ENCODE peak calls at places on chromosomes 2 and 18, in eight cellular contexts. K is NCI-H2171; I is ELR; Y is glutamatergic neuron; F is NCI-H774; Z is NCI-H1092; J is non-pigmented ciliary epithelial cell; Q is activated naive CD8-positive, alpha-beta T cell treated with anti-CD3 and anti-CD28 coated beads, Interleukin-2, amount 50 U/mL, for 24 hours. U is an unnamed sample.

GRCh38 chr2:120204022-120204405 is 19.2 kb downstream of the TMEM185B start:
- DNase-seq in Y (no peak), K (no peak), J (no peak), I (peak), F (no peak), Q (no peak), Z (no peak), U (no peak)

GRCh38 chr2:240584486-240585031 is 2.0 kb upstream of the CAPN10 start:
- DNase-seq in F (no peak), Q (no peak), K (peak), Z (no peak), J (no peak), I (peak), Y (peak), U (no peak)

GRCh38 chr2:176432439-176432838 is 163.2 kb downstream of the MTX2 start:
- DNase-seq in F (no peak), I (peak), Y (no peak), J (no peak), Q (no peak), K (no peak), Z (no peak), U (no peak)

GRCh38 chr2:128160616-128161275 is 69.7 kb downstream of the UGGT1 start:
- DNase-seq in Q (no peak), F (no peak), Z (no peak), Y (no peak), I (no peak), K (no peak), J (no peak), U (no peak)

GRCh38 chr2:177275671-177276070 is 11.1 kb upstream of the NFE2L2 start:
- DNase-seq in Q (no peak), I (no peak), F (no peak), Z (no peak), Y (no peak), J (no peak), K (no peak), U (peak)

GRCh38 chr2:178072383-178073301 is at the start of gene PDE11A:
- DNase-seq in Y (peak), K (peak), Q (peak), Z (peak), J (peak), F (peak), I (peak), U (no peak)

GRCh38 chr2:202418511-202418910 is 42.4 kb downstream of the BMPR2 start:
- DNase-seq in Y (no peak), F (no peak), Q (no peak), Z (no peak), I (no peak), J (no peak), K (no peak), U (no peak)

GRCh38 chr2:133718688-133719201 is 150.5 kb upstream of the NCKAP5 start:
- DNase-seq in K (no peak), F (no peak), I (peak), Q (no peak), J (peak), Y (no peak), Z (no peak), U (peak)

GRCh38 chr2:39524756-39525635 is 87.9 kb upstream of the MAP4K3 start:
- DNase-seq in I (no peak), Q (no peak), F (no peak), J (no peak), Y (no peak), Z (no peak), K (no peak), U (no peak)

GRCh38 chr18:69161383-69162028 is 239.2 kb upstream of the DOK6 start:
- DNase-seq in Y (no peak), F (no peak), J (peak), Z (no peak), Q (no peak), I (no peak), K (no peak), U (peak)

GRCh38 chr2:106257830-106258229 is 63.7 kb upstream of the UXS1 start:
- DNase-seq in Y (no peak), I (no peak), J (no peak), Z (no peak), Q (no peak), F (no peak), K (no peak), U (no peak)

GRCh38 chr2:219500135-219500534 is 1.4 kb downstream of the GMPPA start:
- DNase-seq in Z (no peak), Y (no peak), I (peak), K (no peak), J (no peak), F (no peak), Q (no peak), U (no peak)

GRCh38 chr2:177332041-177332991 is 60.3 kb upstream of the AGPS start:
- DNase-seq in J (no peak), Q (peak), Z (no peak), Y (no peak), F (peak), I (peak), K (peak), U (peak)

GRCh38 chr2:84959494-84960156 is 11.3 kb upstream of the KCMF1 start:
- DNase-seq in Y (no peak), Z (no peak), I (peak), F (no peak), Q (no peak), K (no peak), J (no peak), U (no peak)

GRCh38 chr18:13813271-13813849 is 10.6 kb upstream of the MC5R start:
- DNase-seq in F (peak), Q (peak), Z (no peak), J (peak), I (peak), K (peak), Y (peak), U (no peak)

GRCh38 chr18:79595876-79596374 is 83.7 kb upstream of the CTDP1 start:
- DNase-seq in J (no peak), I (no peak), Q (no peak), Y (peak), Z (no peak), K (no peak), F (no peak), U (no peak)

GRCh38 chr18:11119550-11119949 is 29.8 kb downstream of the PIEZO2 start:
- DNase-seq in Z (no peak), F (no peak), Y (no peak), K (no peak), I (no peak), J (no peak), Q (no peak), U (no peak)

GRCh38 chr2:229713371-229714079 is 830 bp downstream of the DNER start:
- DNase-seq in Q (peak), Y (peak), K (no peak), I (peak), F (peak), Z (peak), J (no peak), U (no peak)

GRCh38 chr18:58186258-58186948 is 142.4 kb downstream of the NEDD4L start:
- DNase-seq in I (peak), J (peak), F (no peak), Q (no peak), K (no peak), Z (no peak), Y (no peak), U (peak)

GRCh38 chr2:159807183-159808037 is 9.4 kb upstream of the CD302 start:
- DNase-seq in Q (peak), Z (peak), F (no peak), K (peak), Y (peak), J (peak), I (peak), U (no peak)

GRCh38 chr2:222548997-222549396 is 106.9 kb downstream of the FARSB start:
- DNase-seq in K (no peak), I (no peak), J (no peak), F (no peak), Z (no peak), Y (no peak), Q (no peak), U (no peak)

GRCh38 chr2:24831736-24832421 is 38.7 kb downstream of the CENPO start:
- DNase-seq in Z (no peak), J (no peak), K (no peak), I (no peak), F (no peak), Y (peak), Q (no peak), U (no peak)

GRCh38 chr2:84640386-84640785 is 124.1 kb downstream of the DNAH6 start:
- DNase-seq in I (no peak), F (no peak), Q (no peak), Y (no peak), K (no peak), Z (no peak), J (no peak), U (no peak)

GRCh38 chr2:113282747-113283533 is 4.2 kb upstream of the PAX8 start:
- DNase-seq in I (peak), K (no peak), F (no peak), Z (no peak), J (no peak), Y (peak), Q (no peak), U (no peak)

GRCh38 chr2:20453087-20453486 is 6.2 kb downstream of the RHOB start:
- DNase-seq in Z (no peak), I (no peak), Q (no peak), F (no peak), Y (no peak), J (no peak), K (no peak), U (no peak)

GRCh38 chr18:52903858-52904257 is 563.9 kb downstream of the DCC start:
- DNase-seq in K (no peak), F (peak), Q (peak), I (no peak), J (no peak), Y (peak), Z (peak), U (no peak)

GRCh38 chr2:101736861-101737291 is 39.4 kb downstream of the MAP4K4 start:
- DNase-seq in Z (no peak), K (no peak), J (no peak), Y (no peak), Q (no peak), F (no peak), I (peak), U (no peak)

GRCh38 chr2:177771191-177771590 is 301.4 kb downstream of the PDE11A start:
- DNase-seq in J (no peak), Y (no peak), F (no peak), Z (no peak), Q (no peak), K (no peak), I (peak), U (no peak)

GRCh38 chr18:3595282-3596273 is 145.6 kb downstream of the TGIF1 start:
- DNase-seq in I (peak), Q (no peak), F (no peak), K (peak), Z (no peak), J (peak), Y (no peak), U (peak)

GRCh38 chr18:35745814-35746213 is 164.3 kb downstream of the GALNT1 start:
- DNase-seq in I (no peak), Q (no peak), Z (no peak), F (no peak), K (no peak), Y (no peak), J (no peak), U (no peak)

GRCh38 chr18:36572135-36572856 is 256.5 kb downstream of the TPGS2 start:
- DNase-seq in K (no peak), J (no peak), F (no peak), Q (peak), I (peak), Z (peak), Y (peak), U (no peak)

GRCh38 chr2:1634681-1635341 is 109.5 kb downstream of the PXDN start:
- DNase-seq in J (no peak), F (no peak), K (no peak), Z (no peak), Q (no peak), I (no peak), Y (no peak), U (no peak)

GRCh38 chr2:17644997-17645715 is 104.7 kb downstream of the VSNL1 start:
- DNase-seq in F (no peak), J (no peak), Z (no peak), Q (no peak), I (peak), Y (no peak), K (no peak), U (no peak)

GRCh38 chr2:74560591-74560990 is 6.1 kb downstream of the DOK1 start:
- DNase-seq in F (no peak), Q (no peak), J (no peak), K (no peak), Y (no peak), I (peak), Z (no peak), U (no peak)

GRCh38 chr2:181438298-181438697 is 18.9 kb upstream of the ITGA4 start:
- DNase-seq in K (no peak), Y (no peak), Z (no peak), F (no peak), I (peak), Q (no peak), J (no peak), U (no peak)